ENCODE peak calls at places on chromosomes 2 and 18, in nine cellular contexts. Q, A, E, I, X, R, G, B and M are unnamed samples.
A peak's percentile ranks its signal among the peaks of the same experiment; 100 is the strongest.

GRCh38 chr2:159615187-159615935 is 987 bp downstream of the BAZ2B start:
- DNase-seq in E (peak; percentile 97), B (peak; percentile 95), G (peak; percentile 58), A (peak; percentile 94), I (peak; percentile 84), X (peak; percentile 46), R (peak; percentile 93), Q (peak; percentile 85), M (peak; percentile 95)

GRCh38 chr2:75606851-75607798 is 39.5 kb upstream of the MRPL19 start:
- DNase-seq in B (peak; percentile 20), G (peak; percentile 89), E (no peak), I (no peak), A (peak; percentile 72), X (no peak), Q (no peak), R (no peak), M (peak; percentile 93)

GRCh38 chr2:36889782-36890181 is 76.6 kb downstream of the STRN start:
- DNase-seq in Q (no peak), R (no peak), A (peak; percentile 98), I (peak; percentile 91), E (no peak), B (peak; percentile 91), G (peak; percentile 51), X (peak; percentile 36), M (peak; percentile 95)

GRCh38 chr18:46152808-46153617 is 48.8 kb downstream of the HAUS1 start:
- DNase-seq in X (no peak), A (no peak), E (no peak), Q (no peak), B (no peak), I (no peak), G (no peak), R (no peak), M (no peak)

GRCh38 chr2:173831312-173832229 is 133.6 kb downstream of the SP3 start:
- DNase-seq in Q (peak; percentile 61), B (peak; percentile 71), X (no peak), R (peak; percentile 80), G (peak; percentile 5), I (no peak), A (peak; percentile 83), E (peak; percentile 88), M (peak; percentile 69)

GRCh38 chr2:11459816-11460215 is 6.1 kb downstream of the E2F6 start:
- DNase-seq in I (no peak), B (no peak), E (no peak), G (no peak), X (no peak), Q (no peak), A (no peak), R (no peak), M (no peak)

GRCh38 chr2:18723219-18723618 is 133.8 kb upstream of the NT5C1B start:
- DNase-seq in I (no peak), G (no peak), X (no peak), A (no peak), Q (no peak), E (no peak), R (no peak), B (no peak), M (no peak)

GRCh38 chr2:27966466-27966865 is 75.9 kb downstream of the BABAM2 start:
- DNase-seq in Q (peak; percentile 61), E (no peak), I (no peak), B (peak; percentile 54), R (peak; percentile 62), X (no peak), A (peak; percentile 64), G (no peak), M (peak; percentile 74)

GRCh38 chr2:111624401-111625156 is 259.4 kb downstream of the ANAPC1 start:
- DNase-seq in Q (no peak), X (no peak), I (peak; percentile 58), E (no peak), A (peak; percentile 89), G (peak; percentile 38), B (peak; percentile 95), R (no peak), M (peak; percentile 25)

GRCh38 chr2:47488870-47489584 is 86.1 kb downstream of the MSH2 start:
- DNase-seq in A (peak; percentile 91), G (peak; percentile 55), I (peak; percentile 83), R (no peak), Q (peak; percentile 7), X (peak; percentile 32), E (no peak), B (peak; percentile 89), M (peak; percentile 78)

GRCh38 chr18:26624443-26624842 is 76.1 kb upstream of the KCTD1 start:
- DNase-seq in E (no peak), R (no peak), B (no peak), G (no peak), X (no peak), Q (no peak), A (no peak), I (no peak), M (no peak)

GRCh38 chr18:26631135-26631534 is 82.8 kb upstream of the KCTD1 start:
- DNase-seq in E (no peak), I (no peak), X (no peak), B (no peak), Q (no peak), G (no peak), R (no peak), A (no peak), M (no peak)

DNA sequence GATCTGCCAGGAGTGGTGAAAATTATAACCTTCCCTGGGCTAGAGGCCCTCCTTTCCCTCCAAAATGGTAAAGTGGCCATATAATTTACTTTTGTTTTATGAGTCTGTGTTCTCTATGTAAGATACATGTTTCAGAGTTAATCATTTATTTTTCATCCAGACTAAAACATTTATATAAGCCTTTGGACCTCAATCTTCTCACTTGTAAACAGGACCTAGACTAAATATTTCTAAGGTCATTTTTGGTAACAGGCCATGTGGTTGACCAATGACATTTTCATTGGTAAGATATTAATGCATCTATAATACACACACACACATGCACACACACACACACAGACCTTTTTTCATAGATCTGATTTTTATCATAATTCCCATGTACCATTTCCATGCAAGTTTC is 79.7 kb upstream of the KCTD1 start:
- DNase-seq in A (no peak), B (no peak), X (no peak), G (no peak), E (no peak), Q (no peak), R (no peak), I (no peak), M (no peak)
- TF ChIP-seq CTCF in A (no peak), B (no peak), X (no peak), G (no peak), E (no peak), Q (no peak), R (no peak), I (no peak), M (no peak)

GRCh38 chr18:20966795-20967194 is 144.8 kb downstream of the ROCK1 start:
- DNase-seq in G (no peak), B (no peak), E (no peak), Q (no peak), X (no peak), R (no peak), A (no peak), I (no peak), M (no peak)

DNA sequence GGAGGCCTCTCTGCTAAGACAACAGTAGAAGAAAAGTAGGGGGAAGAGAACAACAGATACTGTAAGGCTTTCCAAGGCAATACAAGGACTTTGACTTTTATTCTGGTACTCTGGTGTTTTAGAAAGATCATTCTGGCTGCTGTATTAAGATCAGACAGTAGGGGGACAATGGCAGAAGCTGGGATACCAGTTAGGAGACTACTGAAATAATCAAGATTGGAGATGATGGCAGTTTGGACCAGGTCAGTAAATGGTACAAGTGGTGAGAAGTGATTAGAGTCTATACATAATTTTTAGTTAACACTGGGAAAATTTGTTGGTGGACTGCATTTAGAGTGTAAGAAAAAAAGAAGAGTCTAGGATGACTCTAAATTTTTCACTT is 139.7 kb downstream of the ROCK1 start:
- DNase-seq in E (no peak), Q (peak; percentile 11), A (peak; percentile 62), B (peak; percentile 55), I (no peak), R (no peak), X (peak; percentile 16), G (no peak), M (peak; percentile 33)
- TF ChIP-seq CTCF in E (peak; percentile 10), Q (peak; percentile 34), A (peak; percentile 75), B (peak; percentile 68), I (peak; percentile 64), R (no peak), X (peak; percentile 60), G (peak; percentile 47), M (peak; percentile 60)

DNA sequence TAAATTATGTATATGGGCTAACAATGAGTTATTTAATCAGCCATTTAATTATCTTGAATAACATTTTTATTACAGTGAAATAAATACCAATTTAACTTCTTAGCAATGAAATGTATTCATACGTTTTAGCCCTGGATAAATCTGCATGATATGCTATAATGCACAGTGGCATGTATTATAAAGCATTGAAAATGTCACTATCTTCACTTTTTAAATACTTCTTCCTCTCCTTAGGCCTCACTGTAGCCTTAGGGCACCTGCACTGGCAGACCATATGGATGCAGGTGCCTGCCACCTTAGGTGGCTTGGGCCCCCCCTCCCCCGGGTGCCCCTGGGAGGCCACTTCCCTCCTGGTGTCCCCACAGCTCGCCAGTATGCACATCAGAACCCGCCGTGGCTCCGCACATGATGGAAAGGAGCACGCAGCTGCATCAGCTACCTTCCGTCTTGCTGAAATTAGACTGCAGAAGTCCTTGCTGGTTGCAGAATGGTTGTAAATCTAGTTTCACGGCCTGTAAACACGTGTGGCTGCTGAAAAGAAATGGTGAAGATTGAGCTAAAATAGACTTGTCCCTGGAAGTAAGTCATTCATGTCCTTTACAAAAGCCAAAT is 56.7 kb downstream of the ADI1 start:
- DNase-seq in X (no peak), G (no peak), B (no peak), Q (no peak), R (no peak), I (no peak), A (no peak), E (peak; percentile 43), M (no peak)
- TF ChIP-seq CTCF in X (no peak), G (no peak), B (no peak), Q (no peak), R (peak; percentile 2), I (no peak), A (no peak), E (no peak), M (no peak)

GRCh38 chr18:22368066-22368465 is 49.6 kb downstream of the CTAGE1 start:
- DNase-seq in A (no peak), G (no peak), Q (no peak), X (no peak), R (no peak), E (no peak), B (no peak), I (no peak), M (no peak)

GRCh38 chr18:22363867-22364463 is 53.8 kb downstream of the CTAGE1 start:
- DNase-seq in A (peak; percentile 36), R (no peak), Q (no peak), B (peak; percentile 62), X (no peak), E (no peak), I (no peak), G (no peak), M (no peak)
- TF ChIP-seq CTCF in A (peak; percentile 42), R (no peak), Q (no peak), B (peak; percentile 52), X (peak; percentile 18), E (no peak), I (peak; percentile 37), G (peak; percentile 28), M (peak; percentile 43)

GRCh38 chr2:7377861-7378569 is 460.8 kb downstream of the RNF144A start:
- DNase-seq in B (no peak), E (peak; percentile 66), X (no peak), G (no peak), I (no peak), R (peak; percentile 40), Q (no peak), A (no peak), M (no peak)
- TF ChIP-seq CTCF in B (no peak), E (no peak), X (peak; percentile 6), G (peak; percentile 29), I (no peak), R (no peak), Q (no peak), A (no peak), M (no peak)